ENCODE peak calls at places on chromosomes 4 and X, in eight cellular contexts. S, T, W, P, O, V, Z and J are unnamed samples. For H3K4me1, the result is how much of the 10 kb centered on the place peaks cover.

GRCh38 chr4:147927377-147928137 is 195.7 kb downstream of the ARHGAP10 start:
- DNase-seq in S (no peak), T (no peak), W (peak), P (no peak), O (peak), V (no peak), Z (no peak), J (no peak)

GRCh38 chr4:7514281-7514680 is 79.6 kb upstream of the PSAPL1 start:
- DNase-seq in S (no peak), T (no peak), W (no peak), P (no peak), O (no peak), V (no peak), Z (no peak), J (no peak)

GRCh38 chrX:7926914-7927258 is 327 bp downstream of the PNPLA4 start:
- DNase-seq in S (no peak), T (no peak), W (no peak), P (no peak), O (no peak), V (no peak), Z (no peak), J (no peak)

GRCh38 chr4:35912174-35912573 is 332.1 kb downstream of the ARAP2 start:
- DNase-seq in S (no peak), T (no peak), W (no peak), P (no peak), O (no peak), V (no peak), Z (no peak), J (no peak)

GRCh38 chr4:25635501-25635900 is 20.1 kb upstream of the SLC34A2 start:
- DNase-seq in S (no peak), T (peak), W (no peak), P (peak), O (no peak), V (no peak), Z (no peak), J (peak)

GRCh38 chrX:68462653-68463052 is 29.4 kb upstream of the OPHN1 start:
- DNase-seq in S (no peak), T (peak), W (peak), P (no peak), O (peak), V (no peak), Z (no peak), J (peak)

GRCh38 chr4:186104895-186105720 is 604 bp downstream of the FAM149A start:
- DNase-seq in S (no peak), T (no peak), W (no peak), P (no peak), O (no peak), V (peak), Z (peak), J (no peak)

GRCh38 chrX:614136-614535 is 16.5 kb upstream of the SHOX start:
- DNase-seq in S (no peak), T (no peak), W (no peak), P (no peak), O (no peak), V (no peak), Z (no peak), J (no peak)

GRCh38 chr4:8739820-8740665 is 131.6 kb downstream of the HMX1 start:
- DNase-seq in S (no peak), T (no peak), W (no peak), P (no peak), O (no peak), V (peak), Z (peak), J (no peak)

DNA sequence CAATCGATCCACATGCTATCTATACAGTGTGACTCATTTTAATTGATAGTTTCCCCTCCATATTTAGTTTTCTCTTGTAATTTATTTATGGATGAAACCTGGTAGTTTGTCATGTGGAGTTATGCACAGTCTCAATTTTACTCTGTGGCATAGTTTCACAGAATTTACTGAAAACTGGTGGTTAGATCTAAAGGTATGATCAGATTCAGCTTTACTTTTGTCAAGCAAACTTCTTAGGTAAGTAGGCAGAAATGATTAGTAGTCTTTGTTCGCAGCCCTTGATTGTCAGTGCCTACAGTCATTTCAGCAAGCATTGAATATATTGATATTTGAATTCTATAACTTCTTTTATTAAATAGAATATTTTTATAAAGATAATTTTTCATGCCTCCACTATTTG is 2.5 kb downstream of the ADD1 start:
- DNase-seq in S (no peak), T (no peak), W (no peak), P (no peak), O (no peak), V (no peak), Z (no peak), J (no peak)
- H3K4me1 ChIP-seq in S (under half), T (under half), W (under half), P (under half), O (under half), V (half or more), Z (under half), J (under half)

GRCh38 chrX:72048515-72049455 is 82.9 kb downstream of the RTL5 start:
- DNase-seq in S (no peak), T (no peak), W (peak), P (no peak), O (no peak), V (no peak), Z (peak), J (no peak)
- TF ChIP-seq CTCF in S (no peak), T (no peak), W (no peak), P (no peak), O (no peak), V (no peak), Z (peak), J (no peak)

DNA sequence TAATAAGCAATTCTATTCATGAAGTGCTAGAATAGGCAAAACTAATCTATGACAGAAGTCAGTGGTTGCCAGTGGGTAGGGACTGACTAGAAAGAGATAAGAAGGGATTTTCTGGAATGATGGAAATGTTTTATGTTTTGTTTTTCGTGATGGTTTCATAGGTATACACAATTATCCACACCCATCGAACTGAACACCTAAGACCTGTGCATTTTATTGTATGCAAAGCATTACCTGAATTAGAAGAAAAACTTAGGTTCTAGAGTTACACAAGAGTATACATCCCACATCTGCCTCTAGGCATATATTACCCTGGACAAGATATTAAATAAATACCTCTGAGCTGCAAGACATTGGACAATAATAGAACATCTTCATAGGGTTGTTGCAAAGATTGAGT is 205.2 kb downstream of the SOWAHB start:
- DNase-seq in S (no peak), T (no peak), W (no peak), P (no peak), O (no peak), V (no peak), Z (no peak), J (no peak)
- H3K27ac ChIP-seq in S (no peak), T (no peak), W (no peak), P (peak), O (no peak), V (no peak), Z (peak), J (no peak)

GRCh38 chr4:139745111-139745639 is 79.6 kb downstream of the MGST2 start:
- DNase-seq in S (no peak), T (no peak), W (no peak), P (no peak), O (no peak), V (no peak), Z (no peak), J (no peak)
- H3K4me1 ChIP-seq in S (under half), T (under half), W (under half), P (under half), O (under half), V (under half), Z (under half), J (under half)